ENCODE peak calls at places on chromosomes 13 and 19, in four cellular contexts. H is activated CD8-positive, alpha-beta T cell treated with anti-CD3 and anti-CD28 coated beads for 36 hours; T is mammary epithelial cell; C is breast epithelium. O is an unnamed sample.

GRCh38 chr13:80133631-80134083 is 207.3 kb downstream of the SPRY2 start:
- DNase-seq in H (no peak), T (no peak), C (no peak), O (no peak)

GRCh38 chr19:2727640-2727944 is 6.4 kb upstream of the DIRAS1 start:
- DNase-seq in H (no peak), T (peak), C (no peak), O (peak)

GRCh38 chr13:113468461-113469147 is 15.3 kb upstream of the ADPRHL1 start:
- DNase-seq in H (no peak), T (no peak), C (no peak), O (no peak)

GRCh38 chr13:72542241-72542640 is 185.2 kb downstream of the MZT1 start:
- DNase-seq in H (no peak), T (no peak), C (no peak), O (no peak)

GRCh38 chr13:108154421-108154858 is 60.9 kb downstream of the LIG4 start:
- DNase-seq in H (no peak), T (no peak), C (no peak), O (no peak)

GRCh38 chr19:28606269-28607032 is 606.5 kb downstream of the UQCRFS1 start:
- DNase-seq in H (no peak), T (no peak), C (no peak), O (no peak)

GRCh38 chr13:70623260-70623659 is 515.0 kb upstream of the KLHL1 start:
- DNase-seq in H (no peak), T (no peak), C (no peak), O (peak)

GRCh38 chr19:40238775-40239174 is 12.3 kb upstream of the CCNP start:
- DNase-seq in H (no peak), T (no peak), C (no peak), O (no peak)

GRCh38 chr19:43773725-43774102 is 7.1 kb downstream of the KCNN4 start:
- DNase-seq in H (no peak), T (no peak), C (no peak), O (no peak)

GRCh38 chr13:45205124-45205523 is 4.3 kb upstream of the KCTD4 start:
- DNase-seq in H (no peak), T (no peak), C (no peak), O (no peak)

GRCh38 chr19:35549174-35549788 is 3.9 kb downstream of the TMEM147 start:
- DNase-seq in H (peak), T (peak), C (no peak), O (peak)

GRCh38 chr13:44471686-44472085 is 98.1 kb downstream of the SERP2 start:
- DNase-seq in H (no peak), T (no peak), C (no peak), O (peak)

GRCh38 chr13:31374682-31375081 is 174.9 kb downstream of the B3GLCT start:
- DNase-seq in H (no peak), T (no peak), C (no peak), O (no peak)
- TF ChIP-seq CTCF in H (no peak), T (no peak), C (no peak), O (no peak)

DNA sequence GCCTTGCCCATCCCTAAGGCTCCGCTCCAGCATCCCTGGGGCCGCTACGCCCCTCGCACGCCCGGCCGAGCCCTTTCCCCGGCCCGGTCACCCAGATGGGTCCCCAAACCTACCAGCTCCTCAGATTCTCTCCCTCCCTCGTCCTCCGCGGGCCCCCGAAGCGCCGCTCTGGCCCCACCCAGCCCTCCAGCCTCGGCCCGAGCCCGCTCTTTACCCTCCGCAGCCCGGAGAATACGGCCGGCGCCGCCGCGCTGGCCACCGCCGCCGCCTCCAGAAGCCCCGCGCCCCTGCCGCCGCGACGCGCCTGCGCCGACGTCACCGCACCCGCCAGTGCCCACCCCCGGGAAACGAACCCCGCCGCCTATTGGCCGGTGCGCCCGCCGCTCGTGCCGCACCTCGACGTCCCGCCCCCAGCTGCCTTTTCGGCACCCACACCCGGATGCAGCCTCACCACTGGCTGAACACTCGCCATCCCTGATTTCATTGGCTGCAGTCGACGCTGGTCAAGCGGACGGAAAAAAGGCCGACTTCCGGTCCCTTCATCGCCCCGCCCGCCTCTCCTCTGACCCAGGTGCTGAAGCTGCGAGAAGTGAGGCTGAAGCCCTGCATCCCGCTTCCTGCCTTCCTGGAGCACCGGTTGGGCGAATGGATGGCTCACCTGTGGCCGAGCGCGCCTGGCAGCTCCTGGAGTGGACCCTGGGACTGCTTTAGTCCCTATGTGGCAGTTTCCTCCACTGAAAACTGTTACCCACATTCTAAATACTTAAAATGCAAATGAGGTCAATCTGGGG is at the start of gene DAPK3:
- DNase-seq in H (peak), T (peak), C (peak), O (peak)
- TF ChIP-seq CTCF in H (no peak), T (no peak), C (peak), O (no peak)

DNA sequence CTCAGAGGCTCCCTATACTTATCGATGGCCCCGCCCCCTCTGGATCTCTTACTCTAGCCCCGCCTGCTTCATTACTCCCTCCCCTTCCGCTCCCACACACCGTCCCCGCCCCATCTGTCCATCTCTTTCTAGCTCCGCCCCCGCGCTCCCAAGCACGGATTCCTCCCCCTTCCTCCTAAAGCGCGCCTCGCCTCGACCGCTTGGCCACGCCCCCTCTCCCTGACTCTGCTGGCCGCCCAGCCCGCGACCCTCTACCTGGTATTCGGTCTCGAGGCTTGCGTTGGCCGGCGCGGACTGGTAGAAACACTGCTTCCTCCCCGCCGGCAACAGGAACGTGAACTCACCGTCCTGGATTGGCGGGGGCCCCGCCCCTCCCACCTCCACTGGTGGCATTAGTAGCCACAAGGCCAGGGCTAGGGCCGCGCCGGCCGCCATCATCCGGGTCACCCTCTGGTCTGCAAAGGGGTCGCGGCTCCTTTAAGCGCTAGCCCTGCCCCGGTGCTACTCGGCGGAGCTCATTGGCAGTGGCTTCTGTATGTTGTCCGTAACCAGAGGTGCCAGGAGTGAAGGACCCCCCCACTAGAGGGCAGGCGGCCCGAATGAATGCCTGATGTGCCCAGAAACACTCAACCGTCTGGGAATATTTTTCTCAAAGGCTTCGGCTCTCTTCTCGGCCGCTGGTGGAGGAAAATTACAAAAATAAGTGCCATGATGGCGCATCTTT is at the start of gene TMED1:
- DNase-seq in H (peak), T (peak), C (peak), O (peak)
- TF ChIP-seq CTCF in H (no peak), T (no peak), C (peak), O (no peak)

DNA sequence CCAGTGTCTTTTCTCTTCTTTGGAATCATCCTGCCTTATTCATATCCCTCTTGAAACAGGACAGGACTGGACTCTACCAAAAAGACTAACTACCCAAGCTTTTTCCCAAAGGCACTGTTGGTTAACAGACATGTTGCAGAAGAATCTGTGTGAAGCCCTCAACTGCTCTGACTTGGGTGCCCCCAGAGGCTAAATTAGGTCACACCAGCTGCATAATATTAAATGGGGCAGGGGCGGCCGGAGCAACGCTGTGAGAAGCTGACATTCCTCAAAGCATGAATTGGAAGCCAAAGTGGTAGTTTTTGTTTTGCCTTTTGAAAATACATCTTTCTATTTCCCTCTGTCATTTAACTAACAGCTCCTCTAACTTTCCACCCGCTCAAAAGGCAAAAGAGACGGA is 185.9 kb downstream of the LHFPL6 start:
- DNase-seq in H (no peak), T (no peak), C (no peak), O (peak)
- TF ChIP-seq CTCF in H (no peak), T (peak), C (peak), O (no peak)

DNA sequence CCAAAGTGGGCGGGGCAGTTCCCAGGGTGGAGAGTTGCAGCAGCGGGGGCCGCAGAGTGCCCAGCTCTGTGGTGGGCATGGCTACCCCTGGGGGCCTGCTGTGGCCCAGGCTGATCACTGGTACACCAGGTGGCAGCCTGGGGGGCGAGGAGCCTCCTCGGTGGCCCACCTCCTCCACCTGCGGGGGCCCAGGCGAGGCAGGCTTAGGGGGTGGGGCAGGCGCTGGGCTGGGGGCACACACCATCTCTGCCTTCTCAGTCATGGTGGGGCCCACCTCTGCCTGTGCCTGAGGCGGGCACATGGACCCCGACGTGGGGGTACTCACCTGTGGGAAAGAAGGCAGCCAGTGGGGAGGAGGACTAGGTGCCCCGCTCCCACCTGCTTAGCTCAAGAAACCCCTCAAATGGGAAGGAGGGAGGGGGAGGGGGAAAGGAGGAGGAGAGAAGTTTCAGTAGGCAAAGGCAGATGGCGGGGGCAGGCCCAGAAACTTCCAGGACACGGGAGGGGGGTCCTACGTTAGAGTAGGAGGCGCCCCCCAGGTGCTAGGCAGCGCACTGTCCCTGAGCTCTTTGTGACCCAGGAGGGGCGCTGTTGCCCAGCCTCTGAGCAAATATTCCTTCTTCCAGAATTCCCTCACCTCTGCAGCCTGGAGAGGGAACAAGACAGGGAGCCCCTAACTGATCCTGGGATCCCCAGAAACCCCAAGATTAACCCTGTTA is 1.6 kb downstream of the LYL1 start:
- DNase-seq in H (no peak), T (no peak), C (no peak), O (peak)
- TF ChIP-seq CTCF in H (no peak), T (peak), C (no peak), O (peak)

GRCh38 chr19:39038098-39038497 is 5.7 kb upstream of the FBXO27 start:
- DNase-seq in H (peak), T (peak), C (peak), O (peak)
- TF ChIP-seq CTCF in H (no peak), T (no peak), C (no peak), O (peak)